ENCODE peak calls at places on chromosomes 4 and X, in eight cellular contexts. Y is tibial artery, J is cardiac muscle cell, V is lower lobe of right lung, B is aorta, M is colonic mucosa, W is OCI-LY7, O is H9. K is an unnamed sample.
A peak's percentile ranks its signal among the peaks of the same experiment; 100 is the strongest.

GRCh38 chrX:106730385-106730784 is 3.9 kb downstream of the RNF128 start:
- DNase-seq in Y (no peak), J (no peak), V (no peak), B (no peak), M (no peak), W (no peak), O (no peak), K (no peak)

GRCh38 chr4:39970559-39971270 is 7.0 kb downstream of the PDS5A start:
- DNase-seq in Y (no peak), J (no peak), V (peak; percentile 54), B (peak; percentile 31), M (no peak), W (peak; percentile 35), O (peak; percentile 43), K (no peak)

GRCh38 chrX:141989134-141989533 is 85.4 kb downstream of the MAGEC1 start:
- DNase-seq in Y (no peak), J (no peak), V (no peak), B (no peak), M (no peak), W (no peak), O (no peak), K (no peak)

GRCh38 chr4:165872443-165873297 is at the start of gene TLL1:
- DNase-seq in Y (no peak), J (peak; percentile 42), V (no peak), B (no peak), M (peak; percentile 19), W (no peak), O (peak; percentile 34), K (no peak)

GRCh38 chrX:95764972-95765451 is 919.6 kb upstream of the DIAPH2 start:
- DNase-seq in Y (no peak), J (peak; percentile 75), V (no peak), B (no peak), M (no peak), W (peak; percentile 7), O (peak; percentile 63), K (peak; percentile 28)

GRCh38 chr4:82774711-82775171 is 23.9 kb downstream of the SCD5 start:
- DNase-seq in Y (no peak), J (no peak), V (no peak), B (no peak), M (no peak), W (no peak), O (peak; percentile 21), K (no peak)

GRCh38 chr4:168840386-168840763 is 169.7 kb downstream of the CBR4 start:
- DNase-seq in Y (no peak), J (no peak), V (no peak), B (no peak), M (no peak), W (no peak), O (no peak), K (no peak)

GRCh38 chr4:5824635-5825034 is 68.3 kb downstream of the CRMP1 start:
- DNase-seq in Y (no peak), J (peak; percentile 23), V (no peak), B (no peak), M (no peak), W (peak; percentile 8), O (no peak), K (no peak)

GRCh38 chrX:1246816-1247215 is 21.8 kb upstream of the CSF2RA start:
- DNase-seq in Y (peak; percentile 66), J (peak; percentile 76), V (peak; percentile 83), B (peak; percentile 88), M (peak; percentile 77), W (peak; percentile 85), O (peak; percentile 81), K (peak; percentile 82)

GRCh38 chr4:85760521-85760920 is 285.6 kb downstream of the ARHGAP24 start:
- DNase-seq in Y (no peak), J (no peak), V (no peak), B (no peak), M (no peak), W (no peak), O (no peak), K (no peak)

GRCh38 chr4:8316911-8317351 is 47.4 kb downstream of the HTRA3 start:
- DNase-seq in Y (no peak), J (no peak), V (no peak), B (peak; percentile 68), M (no peak), W (no peak), O (peak; percentile 25), K (no peak)

GRCh38 chr4:106614446-106614845 is 245.9 kb upstream of the GIMD1 start:
- DNase-seq in Y (no peak), J (no peak), V (no peak), B (no peak), M (no peak), W (no peak), O (no peak), K (no peak)

GRCh38 chr4:80129785-80130184 is 56.8 kb upstream of the ANTXR2 start:
- DNase-seq in Y (no peak), J (no peak), V (no peak), B (no peak), M (no peak), W (no peak), O (no peak), K (no peak)

GRCh38 chrX:17689971-17690409 is 47.3 kb upstream of the SCML1 start:
- DNase-seq in Y (peak; percentile 41), J (peak; percentile 82), V (no peak), B (no peak), M (peak; percentile 71), W (peak; percentile 36), O (no peak), K (no peak)

GRCh38 chr4:153248641-153249198 is 44.5 kb downstream of the TRIM2 start:
- DNase-seq in Y (no peak), J (peak; percentile 42), V (no peak), B (no peak), M (no peak), W (no peak), O (peak; percentile 61), K (no peak)

GRCh38 chr4:97395980-97396562 is 747.2 kb downstream of the STPG2 start:
- DNase-seq in Y (no peak), J (no peak), V (no peak), B (no peak), M (no peak), W (no peak), O (no peak), K (no peak)

GRCh38 chr4:74389494-74389893 is 24.5 kb downstream of the EREG start:
- DNase-seq in Y (no peak), J (no peak), V (no peak), B (no peak), M (no peak), W (no peak), O (no peak), K (no peak)

GRCh38 chr4:170089743-170090666 is at the start of gene AADAT:
- DNase-seq in Y (peak; percentile 67), J (peak; percentile 93), V (peak; percentile 82), B (peak; percentile 93), M (peak; percentile 76), W (no peak), O (peak; percentile 87), K (peak; percentile 65)

GRCh38 chrX:16643160-16643559 is 6.8 kb upstream of the S100G start:
- DNase-seq in Y (no peak), J (no peak), V (no peak), B (no peak), M (no peak), W (no peak), O (no peak), K (no peak)
- H3K27ac ChIP-seq in Y (no peak overlapping the region), J (no peak overlapping the region), V (no peak overlapping the region), B (no peak overlapping the region), M (no peak overlapping the region), W (no peak overlapping the region), O (no peak overlapping the region), K (no peak overlapping the region)

DNA sequence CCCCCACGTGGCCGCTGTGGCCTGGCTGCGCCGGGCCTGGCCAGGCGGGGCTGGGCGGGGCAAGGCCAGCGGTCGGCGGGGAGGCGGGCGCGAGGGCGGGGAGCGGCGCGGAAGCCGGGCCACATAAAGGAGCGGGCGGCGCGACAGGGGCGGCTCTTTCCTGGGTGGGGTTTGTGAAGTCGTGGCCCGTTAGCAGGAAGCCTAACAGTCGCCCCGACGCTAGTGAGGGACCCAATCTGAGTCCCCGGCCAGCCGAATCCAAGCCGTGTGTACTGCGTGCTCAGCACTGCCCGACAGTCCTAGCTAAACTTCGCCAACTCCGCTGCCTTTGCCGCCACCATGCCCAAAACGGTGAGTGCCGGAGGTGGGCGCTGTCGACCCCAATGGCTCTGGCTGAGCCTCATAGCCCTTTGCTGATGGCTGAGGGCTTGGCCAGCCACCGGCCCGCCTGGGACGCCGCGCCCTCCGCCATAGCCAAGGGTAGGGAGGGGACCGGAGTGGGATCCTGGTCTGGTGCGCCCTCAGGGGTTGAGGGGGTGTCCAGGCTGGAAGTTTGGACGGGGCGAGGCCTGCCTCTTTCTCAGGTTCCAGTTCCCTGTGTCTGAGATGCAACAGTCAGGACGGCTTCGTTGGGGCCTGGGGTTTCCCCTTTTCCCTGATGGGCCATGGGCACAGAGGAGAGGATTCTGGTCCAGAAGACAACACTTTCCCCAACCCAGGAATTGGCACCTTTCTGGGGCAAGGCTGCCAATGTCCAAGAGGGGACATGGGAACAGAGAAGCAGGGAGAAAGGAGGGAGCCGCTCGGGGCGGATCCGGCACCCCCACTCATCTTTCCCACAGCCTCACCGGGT is at the start of gene MSN:
- DNase-seq in Y (peak; percentile 74), J (peak; percentile 62), V (peak; percentile 88), B (peak; percentile 94), M (peak; percentile 68), W (peak; percentile 67), O (peak; percentile 57), K (peak; percentile 55)
- H3K27ac ChIP-seq in Y (peak within 1 kb of the TSS; percentile 99), J (peak within 1 kb of the TSS; percentile 64), V (peak within 1 kb of the TSS; percentile 95), B (peak within 1 kb of the TSS; percentile 87), M (peak within 1 kb of the TSS; percentile 87), W (peak within 1 kb of the TSS; percentile 71), O (no peak within 1 kb of the TSS), K (peak within 1 kb of the TSS; percentile 99)

DNA sequence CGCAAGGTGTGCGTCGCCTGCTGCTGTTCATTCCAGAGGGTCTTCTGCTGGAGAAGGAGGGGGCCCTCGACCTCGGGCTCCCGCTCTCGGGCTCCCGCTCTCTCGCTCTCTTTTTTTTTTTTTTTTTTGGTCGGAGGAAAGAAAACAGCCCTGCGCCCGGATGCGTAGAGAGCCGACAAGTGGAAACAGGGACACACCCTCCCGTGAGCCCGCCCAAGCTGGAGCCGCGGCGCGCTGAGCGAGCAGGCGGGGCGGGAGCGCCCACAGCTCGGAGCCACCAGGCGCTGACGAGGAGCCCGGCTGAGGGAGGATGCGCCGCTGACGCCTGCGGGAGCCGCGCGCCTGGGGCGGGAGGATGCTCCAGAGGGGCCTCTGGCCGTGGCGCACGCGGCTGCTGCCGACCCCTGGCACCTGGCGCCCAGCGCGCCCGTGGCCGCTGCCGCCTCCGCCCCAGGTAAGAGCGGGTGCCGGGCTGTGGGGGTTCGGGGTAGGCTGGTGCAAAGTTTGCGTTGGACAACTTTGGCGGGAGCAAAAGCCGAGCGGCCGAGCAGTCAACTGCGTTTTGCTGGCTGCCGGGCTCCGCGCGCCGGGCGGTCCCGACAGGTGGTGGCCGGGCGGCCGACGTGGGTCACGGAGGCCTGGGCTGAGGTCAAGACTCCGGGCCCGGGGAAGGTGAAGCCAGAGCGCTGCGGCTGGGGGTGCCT is at the start of gene MCUB:
- DNase-seq in Y (peak; percentile 85), J (peak; percentile 78), V (peak; percentile 91), B (peak; percentile 93), M (peak; percentile 90), W (peak; percentile 95), O (peak; percentile 87), K (peak; percentile 74)
- H3K27ac ChIP-seq in Y (peak within 1 kb of the TSS; percentile 75), J (no peak within 1 kb of the TSS), V (peak within 1 kb of the TSS; percentile 92), B (no peak within 1 kb of the TSS), M (peak within 1 kb of the TSS; percentile 91), W (peak within 1 kb of the TSS; percentile 87), O (no peak within 1 kb of the TSS), K (peak within 1 kb of the TSS; percentile 66)

DNA sequence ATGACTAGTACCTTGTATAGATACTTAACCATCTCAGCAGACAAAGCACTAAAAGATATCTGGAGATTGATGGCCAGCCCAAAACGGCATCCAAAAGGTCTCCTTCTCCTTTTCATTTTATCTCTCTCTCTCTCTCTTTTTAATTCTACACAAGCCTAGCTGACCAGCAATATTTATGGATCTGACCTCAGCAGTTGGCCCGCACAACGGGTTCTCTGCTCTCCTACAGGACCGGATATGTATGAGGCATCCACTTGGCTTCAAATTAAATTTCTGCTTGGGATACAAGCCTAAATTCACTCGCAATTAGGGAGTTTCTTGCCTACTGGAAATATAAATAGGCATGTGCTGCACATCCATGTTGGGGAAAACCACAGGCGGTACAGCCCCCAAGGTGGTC is 22.5 kb upstream of the CT55 start:
- DNase-seq in Y (no peak), J (no peak), V (no peak), B (no peak), M (no peak), W (no peak), O (no peak), K (no peak)
- H3K27ac ChIP-seq in Y (no peak overlapping the region), J (no peak overlapping the region), V (no peak overlapping the region), B (no peak overlapping the region), M (no peak overlapping the region), W (no peak overlapping the region), O (no peak overlapping the region), K (no peak overlapping the region)